ENCODE peak calls at places on chromosome 5, in ten cellular contexts. T is NCI-H2227 treated with DMSO at 0.1 percent for 48 hours; P is activated CD4-positive, alpha-beta T cell treated with anti-CD3 and anti-CD28 coated beads, Interleukin-2, amount 10 ng/mL, durations not matched to agents 7 days and 5 days; C is BE2C; A is dermis blood vessel endothelial cell; B is AG08396; D is GM20000; U is right cardiac atrium; F is effector memory CD8-positive, alpha-beta T cell; L is hepatic stellate cell. K is an unnamed sample.
A peak's percentile ranks its signal among the peaks of the same experiment; 100 is the strongest.

GRCh38 chr5:61618577-61618976 is 286.5 kb downstream of the ZSWIM6 start:
- DNase-seq in D (no peak), T (peak; percentile 94), U (no peak), A (no peak), C (no peak), L (no peak), P (no peak), F (no peak), B (no peak), K (no peak)

GRCh38 chr5:84255318-84255717 is 129.4 kb downstream of the EDIL3 start:
- DNase-seq in L (peak; percentile 14), C (no peak), U (no peak), P (no peak), B (peak; percentile 8), F (no peak), T (no peak), A (peak; percentile 34), D (peak; percentile 4), K (no peak)

GRCh38 chr5:122102825-122103224 is 24.8 kb upstream of the LOX start:
- DNase-seq in U (no peak), B (no peak), A (peak; percentile 60), C (no peak), L (no peak), T (no peak), F (no peak), D (no peak), P (no peak), K (no peak)

GRCh38 chr5:14687023-14687665 is 22.6 kb downstream of the OTULIN start:
- DNase-seq in F (no peak), C (no peak), L (no peak), A (no peak), D (no peak), T (no peak), U (peak; percentile 69), B (peak; percentile 67), P (no peak), K (no peak)

GRCh38 chr5:57753446-57753845 is 270.8 kb upstream of the ACTBL2 start:
- DNase-seq in L (no peak), A (no peak), C (no peak), F (no peak), B (no peak), D (no peak), P (no peak), U (no peak), T (no peak), K (no peak)

GRCh38 chr5:120326651-120327050 is 137.4 kb upstream of the PRR16 start:
- DNase-seq in T (no peak), C (no peak), P (no peak), L (no peak), U (no peak), A (no peak), F (no peak), B (no peak), D (no peak), K (no peak)

GRCh38 chr5:55042886-55043285 is 18.8 kb downstream of the GZMK start:
- DNase-seq in F (no peak), L (no peak), C (no peak), A (no peak), D (no peak), T (no peak), U (no peak), B (no peak), P (no peak), K (no peak)

GRCh38 chr5:153211052-153211451 is 279.4 kb upstream of the GRIA1 start:
- DNase-seq in D (no peak), P (no peak), B (no peak), L (no peak), F (no peak), A (no peak), C (no peak), T (peak; percentile 49), U (no peak), K (no peak)

GRCh38 chr5:178793156-178793555 is 62.7 kb upstream of the ZNF354A start:
- DNase-seq in D (no peak), L (no peak), C (peak; percentile 59), U (no peak), F (no peak), A (peak; percentile 7), T (no peak), B (no peak), P (no peak), K (no peak)

GRCh38 chr5:175745212-175745611 is 87.3 kb downstream of the HRH2 start:
- DNase-seq in P (no peak), U (no peak), T (no peak), C (no peak), D (no peak), L (no peak), B (no peak), A (no peak), F (no peak), K (no peak)

GRCh38 chr5:43073597-43074546 is 33.8 kb upstream of the ANXA2R start:
- DNase-seq in A (peak; percentile 56), L (peak; percentile 29), C (peak; percentile 58), P (peak; percentile 75), F (peak; percentile 64), U (no peak), D (peak; percentile 64), T (peak; percentile 34), B (no peak), K (peak; percentile 73)

GRCh38 chr5:93572101-93572772 is 8.8 kb downstream of the NR2F1-AS1 start:
- DNase-seq in T (no peak), U (peak; percentile 58), D (peak; percentile 30), P (no peak), A (peak; percentile 48), L (no peak), F (no peak), C (no peak), B (peak; percentile 7), K (no peak)

GRCh38 chr5:44935262-44935661 is 126.5 kb downstream of the MRPS30 start:
- DNase-seq in F (no peak), T (no peak), B (no peak), D (no peak), C (peak; percentile 35), L (no peak), P (no peak), U (no peak), A (no peak), K (no peak)

GRCh38 chr5:83036991-83037390 is 40.2 kb downstream of the TMEM167A start:
- DNase-seq in B (no peak), F (no peak), L (no peak), D (no peak), T (peak; percentile 18), C (no peak), U (no peak), P (no peak), A (no peak), K (no peak)

GRCh38 chr5:160291467-160291866 is 20.9 kb downstream of the CCNJL start:
- DNase-seq in D (no peak), L (no peak), A (no peak), U (no peak), F (no peak), T (no peak), C (no peak), P (no peak), B (no peak), K (no peak)

GRCh38 chr5:1526151-1526631 is 2.4 kb upstream of the LPCAT1 start:
- DNase-seq in P (no peak), D (no peak), A (no peak), T (no peak), C (no peak), F (no peak), B (no peak), L (no peak), U (peak; percentile 33), K (no peak)

GRCh38 chr5:126884269-126884819 is 107.4 kb downstream of the LMNB1 start:
- DNase-seq in P (no peak), L (peak; percentile 48), D (no peak), C (peak; percentile 36), U (no peak), B (peak; percentile 61), F (no peak), T (no peak), A (peak; percentile 87), K (no peak)

GRCh38 chr5:103385722-103386121 is 127.2 kb downstream of the MACIR start:
- DNase-seq in B (no peak), D (no peak), C (no peak), U (no peak), L (no peak), A (no peak), P (no peak), F (no peak), T (no peak), K (no peak)

GRCh38 chr5:138466900-138467710 is 1.8 kb downstream of the EGR1 start:
- DNase-seq in A (no peak), P (no peak), D (no peak), U (peak; percentile 72), B (peak; percentile 12), C (peak; percentile 49), T (no peak), F (no peak), L (peak; percentile 8), K (no peak)

GRCh38 chr5:133499896-133500295 is 112.4 kb downstream of the FSTL4 start:
- DNase-seq in T (no peak), C (no peak), D (no peak), B (no peak), L (no peak), P (no peak), A (no peak), U (no peak), F (no peak), K (no peak)

GRCh38 chr5:137733011-137733410 is 2.9 kb downstream of the KLHL3 start:
- DNase-seq in L (no peak), A (no peak), T (no peak), D (no peak), B (no peak), P (no peak), F (no peak), U (no peak), C (no peak), K (no peak)

GRCh38 chr5:57696906-57697590 is 214.4 kb upstream of the ACTBL2 start:
- DNase-seq in C (no peak), L (no peak), T (no peak), B (no peak), U (peak; percentile 42), D (no peak), P (no peak), F (no peak), A (no peak), K (no peak)

K was measured in CD4-positive, alpha-beta memory T cell.